ENCODE peak calls at places on chromosomes 6 and 20, in seven cellular contexts. One of them, this sample, is unnamed.

GRCh38 chr6:117605169-117605826 is 3.0 kb upstream of the GOPC start:
- DNase-seq in progenitor cell of endocrine pancreas: peak
- DNase-seq in posterior cingulate gyrus: peak
- DNase-seq in left cardiac atrium: no peak
- DNase-seq in NCI-H345: peak
- DNase-seq in T follicular helper cell: peak
- DNase-seq in HT-29: peak
- DNase-seq in this sample: peak

GRCh38 chr20:6708010-6708409 is 59.5 kb upstream of the BMP2 start:
- DNase-seq in progenitor cell of endocrine pancreas: no peak
- DNase-seq in posterior cingulate gyrus: no peak
- DNase-seq in left cardiac atrium: peak
- DNase-seq in NCI-H345: no peak
- DNase-seq in T follicular helper cell: no peak
- DNase-seq in HT-29: peak
- DNase-seq in this sample: no peak

GRCh38 chr6:15524736-15525401 is 138.0 kb downstream of the DTNBP1 start:
- DNase-seq in progenitor cell of endocrine pancreas: no peak
- DNase-seq in posterior cingulate gyrus: no peak
- DNase-seq in left cardiac atrium: no peak
- DNase-seq in NCI-H345: no peak
- DNase-seq in T follicular helper cell: no peak
- DNase-seq in HT-29: no peak
- DNase-seq in this sample: no peak

GRCh38 chr20:36152266-36152665 is 2.3 kb upstream of the EPB41L1 start:
- DNase-seq in progenitor cell of endocrine pancreas: no peak
- DNase-seq in posterior cingulate gyrus: peak
- DNase-seq in left cardiac atrium: no peak
- DNase-seq in NCI-H345: no peak
- DNase-seq in T follicular helper cell: no peak
- DNase-seq in HT-29: no peak
- DNase-seq in this sample: no peak

GRCh38 chr6:159104163-159104885 is 59.5 kb upstream of the TAGAP start:
- DNase-seq in progenitor cell of endocrine pancreas: peak
- DNase-seq in posterior cingulate gyrus: peak
- DNase-seq in left cardiac atrium: peak
- DNase-seq in NCI-H345: peak
- DNase-seq in T follicular helper cell: peak
- DNase-seq in HT-29: peak
- DNase-seq in this sample: peak

GRCh38 chr6:81938014-81938761 is 185.7 kb upstream of the TENT5A start:
- DNase-seq in progenitor cell of endocrine pancreas: no peak
- DNase-seq in posterior cingulate gyrus: no peak
- DNase-seq in left cardiac atrium: no peak
- DNase-seq in NCI-H345: no peak
- DNase-seq in T follicular helper cell: no peak
- DNase-seq in HT-29: peak
- DNase-seq in this sample: no peak

GRCh38 chr6:29926795-29927427 is 15.4 kb upstream of the HLA-A start:
- DNase-seq in progenitor cell of endocrine pancreas: no peak
- DNase-seq in posterior cingulate gyrus: peak
- DNase-seq in left cardiac atrium: peak
- DNase-seq in NCI-H345: no peak
- DNase-seq in T follicular helper cell: peak
- DNase-seq in HT-29: no peak
- DNase-seq in this sample: peak

GRCh38 chr6:134453792-134454510 is 136.0 kb upstream of the SGK1 start:
- DNase-seq in progenitor cell of endocrine pancreas: no peak
- DNase-seq in posterior cingulate gyrus: no peak
- DNase-seq in left cardiac atrium: no peak
- DNase-seq in NCI-H345: no peak
- DNase-seq in T follicular helper cell: no peak
- DNase-seq in HT-29: peak
- DNase-seq in this sample: peak

GRCh38 chr6:121482004-121482693 is 46.7 kb downstream of the GJA1 start:
- DNase-seq in progenitor cell of endocrine pancreas: no peak
- DNase-seq in posterior cingulate gyrus: no peak
- DNase-seq in left cardiac atrium: no peak
- DNase-seq in NCI-H345: no peak
- DNase-seq in T follicular helper cell: no peak
- DNase-seq in HT-29: no peak
- DNase-seq in this sample: no peak

GRCh38 chr20:33158637-33159385 is 9.1 kb upstream of the BPIFA2 start:
- DNase-seq in progenitor cell of endocrine pancreas: peak
- DNase-seq in posterior cingulate gyrus: no peak
- DNase-seq in left cardiac atrium: no peak
- DNase-seq in NCI-H345: no peak
- DNase-seq in T follicular helper cell: no peak
- DNase-seq in HT-29: no peak
- DNase-seq in this sample: no peak

GRCh38 chr6:156778615-156779205 is 1.5 kb downstream of the ARID1B start:
- DNase-seq in progenitor cell of endocrine pancreas: peak
- DNase-seq in posterior cingulate gyrus: peak
- DNase-seq in left cardiac atrium: peak
- DNase-seq in NCI-H345: peak
- DNase-seq in T follicular helper cell: peak
- DNase-seq in HT-29: peak
- DNase-seq in this sample: peak

GRCh38 chr6:35208419-35208818 is 5.3 kb upstream of the SCUBE3 start:
- DNase-seq in progenitor cell of endocrine pancreas: no peak
- DNase-seq in posterior cingulate gyrus: no peak
- DNase-seq in left cardiac atrium: no peak
- DNase-seq in NCI-H345: no peak
- DNase-seq in T follicular helper cell: no peak
- DNase-seq in HT-29: no peak
- DNase-seq in this sample: no peak

GRCh38 chr6:150370112-150370511 is 1.3 kb downstream of the IYD start:
- DNase-seq in progenitor cell of endocrine pancreas: no peak
- DNase-seq in posterior cingulate gyrus: no peak
- DNase-seq in left cardiac atrium: no peak
- DNase-seq in NCI-H345: no peak
- DNase-seq in T follicular helper cell: no peak
- DNase-seq in HT-29: no peak
- DNase-seq in this sample: no peak

GRCh38 chr6:112562348-112563220 is 215.5 kb downstream of the RFPL4B start:
- DNase-seq in progenitor cell of endocrine pancreas: no peak
- DNase-seq in posterior cingulate gyrus: peak
- DNase-seq in left cardiac atrium: no peak
- DNase-seq in NCI-H345: no peak
- DNase-seq in T follicular helper cell: no peak
- DNase-seq in HT-29: no peak
- DNase-seq in this sample: peak

GRCh38 chr6:105780146-105780860 is 305.8 kb upstream of the PRDM1 start:
- DNase-seq in progenitor cell of endocrine pancreas: no peak
- DNase-seq in posterior cingulate gyrus: no peak
- DNase-seq in left cardiac atrium: no peak
- DNase-seq in NCI-H345: no peak
- DNase-seq in T follicular helper cell: no peak
- DNase-seq in HT-29: no peak
- DNase-seq in this sample: no peak

GRCh38 chr20:47929368-47930115 is 144.3 kb upstream of the SULF2 start:
- DNase-seq in progenitor cell of endocrine pancreas: no peak
- DNase-seq in posterior cingulate gyrus: no peak
- DNase-seq in left cardiac atrium: no peak
- DNase-seq in NCI-H345: no peak
- DNase-seq in T follicular helper cell: no peak
- DNase-seq in HT-29: peak
- DNase-seq in this sample: no peak

GRCh38 chr6:153947817-153948447 is 91.1 kb upstream of the OPRM1 start:
- DNase-seq in progenitor cell of endocrine pancreas: peak
- DNase-seq in posterior cingulate gyrus: no peak
- DNase-seq in left cardiac atrium: no peak
- DNase-seq in NCI-H345: no peak
- DNase-seq in T follicular helper cell: no peak
- DNase-seq in HT-29: peak
- DNase-seq in this sample: no peak

GRCh38 chr6:56594699-56595098 is 48.0 kb downstream of the DST start:
- DNase-seq in progenitor cell of endocrine pancreas: no peak
- DNase-seq in posterior cingulate gyrus: no peak
- DNase-seq in left cardiac atrium: no peak
- DNase-seq in NCI-H345: peak
- DNase-seq in T follicular helper cell: peak
- DNase-seq in HT-29: no peak
- DNase-seq in this sample: peak

GRCh38 chr20:15487682-15488081 is 1085.6 kb downstream of the KIF16B start:
- DNase-seq in progenitor cell of endocrine pancreas: no peak
- DNase-seq in posterior cingulate gyrus: no peak
- DNase-seq in left cardiac atrium: no peak
- DNase-seq in NCI-H345: peak
- DNase-seq in T follicular helper cell: no peak
- DNase-seq in HT-29: no peak
- DNase-seq in this sample: no peak

GRCh38 chr6:87656857-87657256 is 45.2 kb downstream of the AKIRIN2 start:
- DNase-seq in progenitor cell of endocrine pancreas: no peak
- DNase-seq in posterior cingulate gyrus: no peak
- DNase-seq in left cardiac atrium: no peak
- DNase-seq in NCI-H345: no peak
- DNase-seq in T follicular helper cell: no peak
- DNase-seq in HT-29: no peak
- DNase-seq in this sample: no peak

GRCh38 chr6:142374965-142375733 is 73.3 kb downstream of the ADGRG6 start:
- DNase-seq in progenitor cell of endocrine pancreas: no peak
- DNase-seq in posterior cingulate gyrus: no peak
- DNase-seq in left cardiac atrium: no peak
- DNase-seq in NCI-H345: no peak
- DNase-seq in T follicular helper cell: no peak
- DNase-seq in HT-29: peak
- DNase-seq in this sample: no peak

GRCh38 chr6:85660181-85660611 is 17.5 kb upstream of the SYNCRIP start:
- DNase-seq in progenitor cell of endocrine pancreas: no peak
- DNase-seq in posterior cingulate gyrus: no peak
- DNase-seq in left cardiac atrium: no peak
- DNase-seq in NCI-H345: no peak
- DNase-seq in T follicular helper cell: no peak
- DNase-seq in HT-29: peak
- DNase-seq in this sample: peak

GRCh38 chr6:26246553-26246952 is 118.4 kb upstream of the BTN3A2 start:
- DNase-seq in progenitor cell of endocrine pancreas: no peak
- DNase-seq in posterior cingulate gyrus: no peak
- DNase-seq in left cardiac atrium: no peak
- DNase-seq in NCI-H345: no peak
- DNase-seq in T follicular helper cell: no peak
- DNase-seq in HT-29: no peak
- DNase-seq in this sample: no peak

GRCh38 chr6:137102851-137103492 is 58.2 kb upstream of the IL20RA start:
- DNase-seq in progenitor cell of endocrine pancreas: no peak
- DNase-seq in posterior cingulate gyrus: no peak
- DNase-seq in left cardiac atrium: no peak
- DNase-seq in NCI-H345: no peak
- DNase-seq in T follicular helper cell: no peak
- DNase-seq in HT-29: no peak
- DNase-seq in this sample: no peak

GRCh38 chr20:59032023-59032712 is at the start of gene ATP5F1E:
- DNase-seq in progenitor cell of endocrine pancreas: peak
- DNase-seq in posterior cingulate gyrus: peak
- DNase-seq in left cardiac atrium: peak
- DNase-seq in NCI-H345: peak
- DNase-seq in T follicular helper cell: peak
- DNase-seq in HT-29: peak
- DNase-seq in this sample: peak

GRCh38 chr20:651713-652610 is 1.0 kb downstream of the SRXN1 start:
- DNase-seq in progenitor cell of endocrine pancreas: no peak
- DNase-seq in posterior cingulate gyrus: no peak
- DNase-seq in left cardiac atrium: no peak
- DNase-seq in NCI-H345: no peak
- DNase-seq in T follicular helper cell: no peak
- DNase-seq in HT-29: peak
- DNase-seq in this sample: peak

GRCh38 chr6:42411431-42411830 is 40.3 kb downstream of the TRERF1 start:
- DNase-seq in progenitor cell of endocrine pancreas: no peak
- DNase-seq in posterior cingulate gyrus: no peak
- DNase-seq in left cardiac atrium: no peak
- DNase-seq in NCI-H345: no peak
- DNase-seq in T follicular helper cell: no peak
- DNase-seq in HT-29: no peak
- DNase-seq in this sample: no peak

GRCh38 chr6:170108890-170109587 is 181.8 kb downstream of the DLL1 start:
- DNase-seq in progenitor cell of endocrine pancreas: no peak
- DNase-seq in posterior cingulate gyrus: no peak
- DNase-seq in left cardiac atrium: no peak
- DNase-seq in NCI-H345: no peak
- DNase-seq in T follicular helper cell: no peak
- DNase-seq in HT-29: no peak
- DNase-seq in this sample: peak

GRCh38 chr6:25971187-25971811 is 8.7 kb downstream of the TRIM38 start:
- DNase-seq in progenitor cell of endocrine pancreas: no peak
- DNase-seq in posterior cingulate gyrus: peak
- DNase-seq in left cardiac atrium: peak
- DNase-seq in NCI-H345: no peak
- DNase-seq in T follicular helper cell: no peak
- DNase-seq in HT-29: peak
- DNase-seq in this sample: no peak

GRCh38 chr20:62723768-62724420 is 15.3 kb downstream of the NTSR1 start:
- DNase-seq in progenitor cell of endocrine pancreas: no peak
- DNase-seq in posterior cingulate gyrus: no peak
- DNase-seq in left cardiac atrium: peak
- DNase-seq in NCI-H345: no peak
- DNase-seq in T follicular helper cell: no peak
- DNase-seq in HT-29: no peak
- DNase-seq in this sample: no peak

GRCh38 chr6:17584241-17584803 is 15.8 kb upstream of the FAM8A1 start:
- DNase-seq in progenitor cell of endocrine pancreas: no peak
- DNase-seq in posterior cingulate gyrus: no peak
- DNase-seq in left cardiac atrium: no peak
- DNase-seq in NCI-H345: peak
- DNase-seq in T follicular helper cell: no peak
- DNase-seq in HT-29: peak
- DNase-seq in this sample: peak

GRCh38 chr20:4740774-4741431 is 19.2 kb downstream of the PRND start:
- DNase-seq in progenitor cell of endocrine pancreas: peak
- DNase-seq in posterior cingulate gyrus: peak
- DNase-seq in left cardiac atrium: peak
- DNase-seq in NCI-H345: peak
- DNase-seq in T follicular helper cell: peak
- DNase-seq in HT-29: peak
- DNase-seq in this sample: peak

GRCh38 chr20:10648651-10649050 is 25.1 kb downstream of the JAG1 start:
- DNase-seq in progenitor cell of endocrine pancreas: no peak
- DNase-seq in posterior cingulate gyrus: no peak
- DNase-seq in left cardiac atrium: no peak
- DNase-seq in NCI-H345: no peak
- DNase-seq in T follicular helper cell: no peak
- DNase-seq in HT-29: no peak
- DNase-seq in this sample: no peak

This sample was measured in NCI-H146.